ENCODE peak calls at places on chromosomes 6 and 20, in five cellular contexts. Q is foreskin fibroblast, E is RWPE1, J is glutamatergic neuron, R is NB4. L is an unnamed sample.
A peak's percentile ranks its signal among the peaks of the same experiment; 100 is the strongest.

GRCh38 chr20:52191132-52191435 is 495 bp downstream of the ZFP64 start:
- DNase-seq in Q (peak; percentile 37), E (peak; percentile 68), J (no peak), R (no peak), L (no peak)

GRCh38 chr20:44218441-44218840 is 7.9 kb upstream of the OSER1 start:
- DNase-seq in Q (no peak), E (no peak), J (no peak), R (no peak), L (no peak)

GRCh38 chr6:144408151-144408550 is 123.0 kb downstream of the UTRN start:
- DNase-seq in Q (peak; percentile 43), E (no peak), J (peak; percentile 72), R (no peak), L (no peak)

GRCh38 chr6:53568776-53569616 is 24.1 kb upstream of the GCLC start:
- DNase-seq in Q (no peak), E (no peak), J (no peak), R (no peak), L (no peak)

GRCh38 chr20:53077373-53078205 is 105.4 kb downstream of the TSHZ2 start:
- DNase-seq in Q (no peak), E (peak; percentile 62), J (no peak), R (no peak), L (no peak)

GRCh38 chr20:41151134-41151869 is 14.0 kb downstream of the PLCG1 start:
- DNase-seq in Q (no peak), E (no peak), J (no peak), R (no peak), L (no peak)

GRCh38 chr6:12266571-12266970 is 23.6 kb upstream of the EDN1 start:
- DNase-seq in Q (peak; percentile 45), E (no peak), J (no peak), R (peak; percentile 88), L (peak; percentile 57)

GRCh38 chr6:110140650-110141049 is 38.8 kb downstream of the WASF1 start:
- DNase-seq in Q (peak; percentile 32), E (peak; percentile 59), J (no peak), R (no peak), L (peak; percentile 57)

GRCh38 chr20:24487240-24487639 is 17.8 kb downstream of the SYNDIG1 start:
- DNase-seq in Q (no peak), E (no peak), J (no peak), R (no peak), L (no peak)

GRCh38 chr6:14451594-14452374 is 334.2 kb downstream of the CD83 start:
- DNase-seq in Q (no peak), E (no peak), J (no peak), R (no peak), L (no peak)

GRCh38 chr20:17809714-17810631 is 110.2 kb downstream of the BANF2 start:
- DNase-seq in Q (no peak), E (no peak), J (no peak), R (no peak), L (peak; percentile 52)

GRCh38 chr6:69961251-69961650 is 94.9 kb downstream of the COL19A1 start:
- DNase-seq in Q (no peak), E (no peak), J (no peak), R (no peak), L (no peak)

GRCh38 chr20:33659341-33660034 is 2.6 kb upstream of the C20orf144 start:
- DNase-seq in Q (no peak), E (no peak), J (peak; percentile 9), R (no peak), L (no peak)

DNA sequence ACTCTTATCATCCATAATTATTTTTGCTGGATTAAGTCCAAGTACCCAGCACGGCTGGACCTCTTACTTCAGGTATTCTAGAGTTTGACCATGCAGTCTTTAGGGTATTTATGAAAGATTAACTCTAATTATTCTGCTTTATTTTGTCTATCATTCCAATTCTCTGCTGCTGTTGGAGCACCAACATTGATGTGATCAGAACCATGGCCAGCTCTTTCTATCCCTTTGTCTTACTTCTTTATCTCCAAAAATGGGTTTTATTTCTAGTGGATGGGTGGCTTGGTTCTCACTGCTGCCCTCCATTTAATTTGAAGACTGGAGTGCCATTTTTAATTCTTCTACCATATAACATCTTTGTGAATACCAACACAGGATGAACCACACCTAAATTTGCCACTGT is 704.3 kb downstream of the FRK start:
- DNase-seq in Q (no peak), E (no peak), J (no peak), R (no peak), L (no peak)
- TF ChIP-seq CTCF in Q (no peak), E (no peak), J (no peak), R (no peak), L (no peak)

GRCh38 chr6:723540-723939 is 30.6 kb upstream of the EXOC2 start:
- DNase-seq in Q (no peak), E (no peak), J (no peak), R (peak; percentile 10), L (no peak)
- TF ChIP-seq CTCF in Q (peak; percentile 5), E (no peak), J (peak; percentile 26), R (peak; percentile 25), L (peak; percentile 51)

DNA sequence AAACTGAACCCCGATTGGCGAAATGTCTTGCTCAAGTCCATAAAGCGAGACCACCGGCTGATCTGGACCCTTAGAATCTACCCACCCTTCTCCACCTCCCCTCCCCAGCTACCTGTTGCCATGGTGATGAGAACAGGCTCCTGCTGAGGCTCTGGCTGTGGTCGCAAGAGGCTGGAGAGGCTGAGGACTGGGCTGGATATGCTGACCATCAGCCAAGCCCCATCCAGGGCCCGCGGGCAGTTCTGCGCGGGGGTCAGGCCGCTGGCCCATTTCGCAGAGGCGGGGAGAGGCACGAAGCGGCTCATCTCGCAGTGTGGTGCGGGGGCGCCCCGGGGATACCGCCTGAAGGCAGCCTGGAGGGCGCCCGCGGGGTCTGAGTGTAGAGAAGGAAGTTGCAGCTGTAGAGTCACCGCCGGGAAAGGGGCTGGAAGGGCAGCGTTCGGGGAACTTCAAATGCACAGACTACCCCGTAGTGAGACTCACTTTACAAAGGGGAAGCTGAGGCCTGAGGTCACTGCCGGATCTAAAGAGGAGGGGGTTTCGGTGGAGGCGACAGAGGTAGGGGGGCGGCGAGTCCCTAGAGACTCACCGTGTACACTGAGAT is 671 bp downstream of the TAPBP start:
- DNase-seq in Q (no peak), E (no peak), J (peak; percentile 47), R (peak; percentile 89), L (no peak)
- TF ChIP-seq CTCF in Q (no peak), E (no peak), J (no peak), R (no peak), L (no peak)

DNA sequence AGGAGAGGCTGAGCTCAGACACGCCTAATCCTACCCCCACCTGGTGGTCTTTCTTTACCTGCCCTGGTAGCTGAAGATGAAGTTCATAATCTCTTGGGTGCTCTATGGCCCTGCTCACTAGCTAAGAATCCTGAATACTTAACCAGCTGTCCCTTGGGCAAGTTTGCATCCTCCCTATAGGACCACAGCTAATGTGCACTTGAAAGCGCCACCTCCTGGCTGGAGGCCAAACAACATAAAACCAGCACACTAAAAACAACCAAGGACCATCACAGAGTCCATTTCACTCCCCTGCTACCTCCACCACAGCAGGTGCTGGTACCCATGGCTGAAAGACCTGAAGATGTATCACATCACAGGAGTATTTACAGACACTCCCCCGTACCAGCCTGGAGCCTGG is 155.5 kb upstream of the SLC24A3 start:
- DNase-seq in Q (no peak), E (no peak), J (no peak), R (peak; percentile 19), L (no peak)
- TF ChIP-seq CTCF in Q (no peak), E (no peak), J (peak; percentile 14), R (peak; percentile 44), L (no peak)

GRCh38 chr6:117188627-117189201 is 76.6 kb upstream of the VGLL2 start:
- DNase-seq in Q (no peak), E (no peak), J (no peak), R (peak; percentile 10), L (no peak)
- TF ChIP-seq CTCF in Q (peak; percentile 35), E (peak; percentile 41), J (peak; percentile 70), R (peak; percentile 44), L (peak; percentile 64)

DNA sequence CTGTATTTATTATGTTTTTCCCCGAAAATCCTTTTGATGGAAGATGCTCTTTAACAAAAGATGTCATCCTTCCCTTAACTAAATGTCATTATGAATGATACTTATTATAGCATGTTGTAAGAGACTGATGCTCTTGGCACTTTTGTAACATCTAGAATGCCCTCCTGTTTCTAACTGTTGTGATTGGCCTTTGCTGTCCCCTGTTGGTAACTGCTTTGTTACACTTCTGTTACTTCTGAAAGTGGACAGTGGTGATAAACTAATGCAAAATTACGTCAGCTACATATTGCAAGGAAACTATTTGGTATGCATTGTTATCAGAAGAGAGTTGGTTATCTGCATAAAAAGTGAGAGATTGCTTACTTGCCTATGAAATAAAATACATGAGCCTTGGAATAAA is 5.8 kb downstream of the TTK start:
- DNase-seq in Q (no peak), E (no peak), J (no peak), R (no peak), L (no peak)
- TF ChIP-seq CTCF in Q (peak; percentile 15), E (no peak), J (no peak), R (no peak), L (peak; percentile 31)

GRCh38 chr6:164408868-164409267 is 900.5 kb downstream of the C6orf118 start:
- DNase-seq in Q (no peak), E (no peak), J (no peak), R (no peak), L (no peak)
- TF ChIP-seq CTCF in Q (no peak), E (no peak), J (no peak), R (no peak), L (no peak)

L was measured in HFFc6.